ENCODE peak calls at places on chromosomes 12 and 14, in five cellular contexts. P is anterior cingulate cortex; C is activated T-cell treated with anti-CD3 and anti-CD28 coated beads, Interleukin-2, amount 50 U/mL, for 72 hours; B is cardiac muscle cell; A is stimulated activated CD8-positive, alpha-beta memory T cell treated with anti-CD3 and anti-CD28 coated beads, Interleukin-7, amount 100 ng/mL, for 1 hour. O is an unnamed sample.

GRCh38 chr14:67526676-67527459 is 6.2 kb upstream of the PLEKHH1 start:
- DNase-seq in A (no peak), B (peak), C (peak), P (no peak), O (no peak)

GRCh38 chr14:58966991-58967390 is 221.5 kb upstream of the DAAM1 start:
- DNase-seq in P (no peak), B (no peak), A (no peak), C (no peak), O (no peak)

GRCh38 chr14:57755018-57755521 is 110.8 kb downstream of the SLC35F4 start:
- DNase-seq in P (no peak), B (no peak), C (no peak), A (no peak), O (no peak)

GRCh38 chr12:41963398-41963797 is 181.3 kb downstream of the GXYLT1 start:
- DNase-seq in A (no peak), C (no peak), B (no peak), P (no peak), O (no peak)

GRCh38 chr14:35766036-35766699 is 42.9 kb downstream of the RALGAPA1 start:
- DNase-seq in C (no peak), P (no peak), B (no peak), A (no peak), O (no peak)

GRCh38 chr12:19012965-19013364 is 116.6 kb upstream of the PLEKHA5 start:
- DNase-seq in P (no peak), C (no peak), A (no peak), B (no peak), O (no peak)

GRCh38 chr14:95040723-95041476 is 116.4 kb downstream of the DICER1 start:
- DNase-seq in P (no peak), A (no peak), C (no peak), B (no peak), O (no peak)

GRCh38 chr14:68976160-68977067 is 2.7 kb downstream of the ACTN1 start:
- DNase-seq in C (no peak), A (no peak), P (no peak), B (no peak), O (no peak)

GRCh38 chr12:70543444-70543843 is 93.8 kb downstream of the PTPRB start:
- DNase-seq in C (no peak), B (peak), A (no peak), P (no peak), O (no peak)

GRCh38 chr12:103547929-103548328 is 39.1 kb upstream of the STAB2 start:
- DNase-seq in A (no peak), B (no peak), P (no peak), C (no peak), O (no peak)

GRCh38 chr14:54116972-54117371 is 160.3 kb upstream of the BMP4 start:
- DNase-seq in B (no peak), A (no peak), C (no peak), P (no peak), O (no peak)

GRCh38 chr14:95480887-95481226 is 35.6 kb downstream of the SYNE3 start:
- DNase-seq in P (no peak), A (no peak), B (no peak), C (no peak), O (no peak)

GRCh38 chr12:131826064-131826928 is 1.9 kb upstream of the MMP17 start:
- DNase-seq in C (no peak), B (no peak), P (no peak), A (no peak), O (no peak)

GRCh38 chr12:3869860-3870259 is 3.3 kb downstream of the PARP11 start:
- DNase-seq in C (peak), P (no peak), A (no peak), B (no peak), O (no peak)

GRCh38 chr14:61759878-61760277 is 2.3 kb upstream of the SNAPC1 start:
- DNase-seq in P (no peak), B (no peak), C (no peak), A (no peak), O (no peak)

GRCh38 chr14:89992273-89992672 is 36.5 kb downstream of the TDP1 start:
- DNase-seq in C (no peak), B (no peak), A (no peak), P (no peak), O (no peak)

GRCh38 chr12:126362490-126362889 is 1297.3 kb downstream of the AACS start:
- DNase-seq in A (no peak), C (no peak), P (no peak), B (no peak), O (no peak)

GRCh38 chr12:25054783-25055144 is 105.9 kb upstream of the BCAT1 start:
- DNase-seq in C (peak), A (peak), P (no peak), B (no peak), O (no peak)

GRCh38 chr12:105774037-105774436 is 364.7 kb downstream of the NUAK1 start:
- DNase-seq in C (no peak), B (no peak), A (no peak), P (no peak), O (no peak)